ENCODE peak calls at places on chromosome 4, in eight cellular contexts. L, O, K, B, Z, Q, F and H are unnamed samples.

GRCh38 chr4:126583509-126583908 is 1049.2 kb upstream of the INTU start:
- DNase-seq in Z (no peak), O (no peak), F (no peak), Q (no peak), B (no peak), L (peak; percentile 45), K (no peak), H (no peak)

GRCh38 chr4:122777846-122778501 is 45.5 kb downstream of the BBS12 start:
- DNase-seq in F (no peak), Z (no peak), O (no peak), Q (no peak), B (peak; percentile 75), L (no peak), K (no peak), H (no peak)

GRCh38 chr4:183098080-183098722 is 856 bp upstream of the WWC2 start:
- DNase-seq in O (no peak), L (peak; percentile 52), F (no peak), B (peak; percentile 64), Z (no peak), K (peak; percentile 48), Q (no peak), H (no peak)

GRCh38 chr4:131054489-131055019 is 1958.6 kb downstream of the C4orf33 start:
- DNase-seq in O (no peak), Z (no peak), F (no peak), L (peak; percentile 42), B (no peak), K (no peak), Q (no peak), H (no peak)

GRCh38 chr4:116016201-116016600 is 902.8 kb upstream of the NDST4 start:
- DNase-seq in Z (no peak), B (no peak), K (no peak), L (no peak), Q (no peak), O (no peak), F (no peak), H (peak; percentile 46)

GRCh38 chr4:1082215-1083182 is 30.9 kb downstream of the RNF212 start:
- DNase-seq in L (no peak), Q (no peak), F (no peak), K (no peak), O (no peak), B (peak; percentile 96), Z (no peak), H (no peak)

GRCh38 chr4:25320374-25321172 is 8.0 kb downstream of the ZCCHC4 start:
- DNase-seq in B (peak; percentile 76), O (no peak), Z (no peak), L (no peak), F (no peak), Q (no peak), K (no peak), H (no peak)

GRCh38 chr4:189202869-189203271 is 737.8 kb upstream of the FRG1 start:
- DNase-seq in K (no peak), O (no peak), Q (no peak), F (no peak), B (peak; percentile 24), Z (no peak), L (no peak), H (peak; percentile 13)

GRCh38 chr4:40718571-40718970 is 31.2 kb upstream of the NSUN7 start:
- DNase-seq in K (no peak), B (no peak), Q (no peak), Z (no peak), O (no peak), L (peak; percentile 26), F (no peak), H (no peak)

GRCh38 chr4:162461952-162462351 is 298.2 kb upstream of the FSTL5 start:
- DNase-seq in O (no peak), B (no peak), F (no peak), Q (no peak), L (no peak), K (no peak), Z (no peak), H (no peak)

GRCh38 chr4:86848732-86849617 is at the start of gene SLC10A6:
- DNase-seq in O (no peak), K (no peak), Q (no peak), B (peak; percentile 32), F (no peak), L (no peak), Z (no peak), H (no peak)

GRCh38 chr4:85603437-85604336 is 128.7 kb downstream of the ARHGAP24 start:
- DNase-seq in Q (no peak), O (no peak), K (no peak), B (no peak), Z (no peak), L (no peak), F (no peak), H (no peak)

GRCh38 chr4:168618577-168619265 is 121.9 kb downstream of the PALLD start:
- DNase-seq in B (no peak), K (no peak), O (no peak), F (no peak), Z (no peak), L (no peak), Q (no peak), H (no peak)

GRCh38 chr4:67682266-67682665 is 18.7 kb downstream of the UBA6 start:
- DNase-seq in B (no peak), Z (no peak), F (peak; percentile 40), O (no peak), Q (no peak), L (no peak), K (no peak), H (no peak)

GRCh38 chr4:144399927-144400326 is 246.0 kb upstream of the HHIP start:
- DNase-seq in L (no peak), B (no peak), F (no peak), Q (no peak), Z (no peak), O (no peak), K (no peak), H (peak; percentile 10)

GRCh38 chr4:185357733-185358440 is 37.8 kb downstream of the LRP2BP start:
- DNase-seq in F (no peak), K (no peak), L (no peak), B (no peak), Z (no peak), Q (no peak), O (no peak), H (no peak)

GRCh38 chr4:3607690-3608514 is 75.7 kb upstream of the LRPAP1 start:
- DNase-seq in Q (no peak), F (no peak), B (no peak), Z (no peak), L (no peak), O (no peak), K (no peak), H (no peak)

GRCh38 chr4:176538217-176538925 is 218.6 kb downstream of the SPCS3 start:
- DNase-seq in Z (no peak), F (no peak), L (no peak), B (peak; percentile 88), O (no peak), Q (no peak), K (no peak), H (no peak)

GRCh38 chr4:147104768-147105167 is 159.1 kb upstream of the TTC29 start:
- DNase-seq in L (no peak), Z (no peak), O (no peak), F (no peak), Q (no peak), K (no peak), B (no peak), H (no peak)

GRCh38 chr4:3123201-3123671 is 48.8 kb downstream of the HTT start:
- DNase-seq in Q (no peak), B (no peak), L (no peak), K (no peak), Z (no peak), O (no peak), F (no peak), H (no peak)

GRCh38 chr4:10761903-10762302 is 77.3 kb upstream of the CLNK start:
- DNase-seq in Q (no peak), Z (no peak), O (no peak), L (no peak), B (no peak), F (no peak), K (no peak), H (no peak)

GRCh38 chr4:8495803-8496202 is 55.2 kb downstream of the TRMT44 start:
- DNase-seq in O (no peak), Z (no peak), B (no peak), F (no peak), K (no peak), L (no peak), Q (no peak), H (peak; percentile 19)

GRCh38 chr4:2793578-2793919 is 664 bp downstream of the SH3BP2 start:
- DNase-seq in F (no peak), K (peak; percentile 56), Q (no peak), L (peak; percentile 27), B (peak; percentile 43), Z (peak; percentile 52), O (no peak), H (no peak)

GRCh38 chr4:33316033-33316432 is 2595.9 kb downstream of the PCDH7 start:
- DNase-seq in O (no peak), Z (no peak), K (no peak), B (no peak), F (no peak), L (no peak), Q (no peak), H (no peak)

GRCh38 chr4:80243274-80244018 is 23.0 kb upstream of the FGF5 start:
- DNase-seq in F (no peak), Z (no peak), O (no peak), L (no peak), B (no peak), Q (no peak), K (no peak), H (no peak)